ENCODE peak calls at places on chromosome X, in five cellular contexts. One of them, this sample, is unnamed.

GRCh38 chrX:102651968-102652744 is 873 bp downstream of the GPRASP1 start:
- DNase-seq in HCT116: no peak
- DNase-seq in K562: peak
- DNase-seq in H1: peak
- DNase-seq in GM12878: no peak
- DNase-seq in this sample: peak

GRCh38 chrX:99383786-99384185 is 1026.3 kb downstream of the PCDH19 start:
- DNase-seq in GM12878: no peak
- DNase-seq in K562: no peak
- DNase-seq in H1: no peak
- DNase-seq in HCT116: no peak
- DNase-seq in this sample: no peak

GRCh38 chrX:68647156-68647957 is at the start of gene STARD8:
- DNase-seq in K562: peak
- DNase-seq in GM12878: no peak
- DNase-seq in HCT116: peak
- DNase-seq in H1: peak
- DNase-seq in this sample: peak

GRCh38 chrX:29215251-29215650 is 628.0 kb downstream of the IL1RAPL1 start:
- DNase-seq in K562: no peak
- DNase-seq in HCT116: no peak
- DNase-seq in GM12878: no peak
- DNase-seq in H1: no peak
- DNase-seq in this sample: no peak

GRCh38 chrX:140733766-140734342 is 24.3 kb downstream of the LINC00632 start:
- DNase-seq in H1: no peak
- DNase-seq in GM12878: no peak
- DNase-seq in HCT116: no peak
- DNase-seq in K562: peak
- DNase-seq in this sample: no peak

GRCh38 chrX:27336466-27337091 is 126.6 kb downstream of the PPP4R3C start:
- DNase-seq in H1: peak
- DNase-seq in K562: peak
- DNase-seq in GM12878: no peak
- DNase-seq in HCT116: peak
- DNase-seq in this sample: peak

GRCh38 chrX:50903387-50904027 is 7.0 kb upstream of the BMP15 start:
- DNase-seq in K562: peak
- DNase-seq in GM12878: no peak
- DNase-seq in H1: peak
- DNase-seq in HCT116: peak
- DNase-seq in this sample: peak

GRCh38 chrX:47560831-47561652 is at the start of gene ARAF:
- DNase-seq in HCT116: peak
- DNase-seq in H1: peak
- DNase-seq in GM12878: peak
- DNase-seq in K562: peak
- DNase-seq in this sample: peak

DNA sequence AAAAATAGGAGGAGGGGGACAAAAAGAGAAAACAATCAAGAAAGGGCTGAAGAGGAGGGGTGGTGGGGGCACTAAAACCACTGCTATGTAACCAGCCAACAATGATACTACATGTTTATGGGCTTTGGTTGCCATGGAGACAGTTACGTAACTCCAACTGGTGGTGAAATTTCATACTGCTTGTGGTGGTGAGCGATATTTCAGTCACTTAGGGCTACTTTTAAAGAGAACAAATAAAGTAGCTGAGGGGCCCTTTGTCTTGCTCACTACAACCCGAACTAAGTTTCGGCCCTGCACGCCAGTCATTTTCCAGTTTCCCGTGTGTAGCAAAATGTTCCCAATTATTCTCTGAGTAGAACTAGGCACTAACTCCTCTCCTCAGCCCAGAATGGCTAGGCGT is 275.2 kb upstream of the EDA2R start:
- DNase-seq in K562: no peak
- DNase-seq in HCT116: no peak
- DNase-seq in GM12878: no peak
- DNase-seq in H1: no peak
- DNase-seq in this sample: no peak
- TF ChIP-seq ZNF274 in K562: no peak
- TF ChIP-seq ZNF274 in HCT116: no peak
- TF ChIP-seq ZNF274 in GM12878: no peak
- TF ChIP-seq ZNF274 in H1: no peak
- TF ChIP-seq ZNF274 in this sample: no peak

GRCh38 chrX:39525758-39526157 is 572.0 kb downstream of the BCOR start:
- DNase-seq in H1: no peak
- DNase-seq in GM12878: no peak
- DNase-seq in HCT116: no peak
- DNase-seq in K562: no peak
- DNase-seq in this sample: no peak
- TF ChIP-seq ZNF274 in H1: no peak
- TF ChIP-seq ZNF274 in GM12878: no peak
- TF ChIP-seq ZNF274 in HCT116: no peak
- TF ChIP-seq ZNF274 in K562: no peak
- TF ChIP-seq ZNF274 in this sample: no peak

DNA sequence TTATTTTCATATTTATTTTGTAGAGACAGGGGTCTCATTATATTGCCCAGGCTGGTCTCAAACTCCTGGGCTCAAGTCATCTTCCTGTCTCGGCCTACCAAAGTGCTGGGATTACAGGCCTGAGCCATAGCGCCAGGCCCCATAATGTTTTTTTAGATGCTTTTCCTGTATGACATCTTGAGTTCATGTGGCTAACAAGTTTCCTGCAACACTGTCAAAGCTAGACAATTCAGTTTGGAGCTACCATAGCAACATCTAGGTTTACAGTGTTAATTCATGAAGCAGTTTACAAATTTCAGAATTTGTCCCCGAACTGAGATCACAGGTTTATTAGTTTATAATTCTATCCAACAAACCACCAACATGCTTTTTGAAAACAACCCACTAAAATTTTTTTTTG is 6.4 kb upstream of the IL13RA2 start:
- DNase-seq in H1: no peak
- DNase-seq in K562: no peak
- DNase-seq in HCT116: no peak
- DNase-seq in GM12878: no peak
- DNase-seq in this sample: no peak
- TF ChIP-seq ZNF274 in H1: no peak
- TF ChIP-seq ZNF274 in K562: no peak
- TF ChIP-seq ZNF274 in HCT116: no peak
- TF ChIP-seq ZNF274 in GM12878: no peak
- TF ChIP-seq ZNF274 in this sample: no peak

GRCh38 chrX:57573754-57574153 is 18.1 kb upstream of the ZXDB start:
- DNase-seq in K562: no peak
- DNase-seq in GM12878: no peak
- DNase-seq in HCT116: no peak
- DNase-seq in H1: no peak
- DNase-seq in this sample: peak
- TF ChIP-seq ZNF274 in K562: no peak
- TF ChIP-seq ZNF274 in GM12878: no peak
- TF ChIP-seq ZNF274 in HCT116: no peak
- TF ChIP-seq ZNF274 in H1: no peak
- TF ChIP-seq ZNF274 in this sample: no peak

GRCh38 chrX:94515009-94515408 is 841.0 kb downstream of the FAM133A start:
- DNase-seq in K562: no peak
- DNase-seq in H1: no peak
- DNase-seq in GM12878: no peak
- DNase-seq in HCT116: no peak
- DNase-seq in this sample: no peak
- TF ChIP-seq ZNF274 in K562: no peak
- TF ChIP-seq ZNF274 in H1: no peak
- TF ChIP-seq ZNF274 in GM12878: no peak
- TF ChIP-seq ZNF274 in HCT116: no peak
- TF ChIP-seq ZNF274 in this sample: no peak

GRCh38 chrX:17081535-17081934 is 135.1 kb downstream of the REPS2 start:
- DNase-seq in GM12878: no peak
- DNase-seq in HCT116: no peak
- DNase-seq in K562: no peak
- DNase-seq in H1: no peak
- DNase-seq in this sample: no peak

GRCh38 chrX:17086317-17086716 is 139.9 kb downstream of the REPS2 start:
- DNase-seq in GM12878: no peak
- DNase-seq in HCT116: no peak
- DNase-seq in K562: no peak
- DNase-seq in H1: no peak
- DNase-seq in this sample: no peak

GRCh38 chrX:17078031-17078730 is 131.7 kb downstream of the REPS2 start:
- DNase-seq in H1: no peak
- DNase-seq in K562: no peak
- DNase-seq in HCT116: no peak
- DNase-seq in GM12878: no peak
- DNase-seq in this sample: no peak

GRCh38 chrX:17081969-17082368 is 135.5 kb downstream of the REPS2 start:
- DNase-seq in K562: no peak
- DNase-seq in HCT116: no peak
- DNase-seq in GM12878: no peak
- DNase-seq in H1: no peak
- DNase-seq in this sample: no peak

DNA sequence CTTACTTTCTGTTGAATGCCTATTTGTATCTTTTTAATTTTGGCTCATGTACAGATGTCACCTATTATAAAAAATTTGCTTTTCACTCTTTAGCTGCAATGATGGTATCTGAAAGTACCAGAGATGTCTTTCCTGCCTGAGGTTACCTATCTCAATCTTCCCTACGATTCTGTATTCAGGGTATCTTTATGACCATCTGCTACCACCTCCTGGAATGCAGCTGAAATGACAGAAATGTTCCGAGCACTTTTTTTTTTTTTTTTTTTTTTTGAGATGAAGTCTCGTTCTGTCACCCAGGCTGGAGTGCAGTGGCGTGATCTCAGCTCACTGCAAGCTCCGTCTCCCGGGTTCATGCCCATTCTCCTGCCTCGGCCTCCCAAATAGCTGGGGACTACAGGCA is 136.4 kb downstream of the REPS2 start:
- DNase-seq in HCT116: peak
- DNase-seq in H1: no peak
- DNase-seq in GM12878: no peak
- DNase-seq in K562: peak
- DNase-seq in this sample: no peak
- TF ChIP-seq ZNF274 in HCT116: no peak
- TF ChIP-seq ZNF274 in H1: no peak
- TF ChIP-seq ZNF274 in GM12878: no peak
- TF ChIP-seq ZNF274 in K562: no peak
- TF ChIP-seq ZNF274 in this sample: no peak

GRCh38 chrX:2385224-2385623 is 115.6 kb downstream of the DHRSX start:
- DNase-seq in H1: no peak
- DNase-seq in GM12878: no peak
- DNase-seq in HCT116: peak
- DNase-seq in K562: no peak
- DNase-seq in this sample: no peak
- TF ChIP-seq ZNF274 in H1: no peak
- TF ChIP-seq ZNF274 in GM12878: no peak
- TF ChIP-seq ZNF274 in HCT116: no peak
- TF ChIP-seq ZNF274 in K562: no peak
- TF ChIP-seq ZNF274 in this sample: no peak

DNA sequence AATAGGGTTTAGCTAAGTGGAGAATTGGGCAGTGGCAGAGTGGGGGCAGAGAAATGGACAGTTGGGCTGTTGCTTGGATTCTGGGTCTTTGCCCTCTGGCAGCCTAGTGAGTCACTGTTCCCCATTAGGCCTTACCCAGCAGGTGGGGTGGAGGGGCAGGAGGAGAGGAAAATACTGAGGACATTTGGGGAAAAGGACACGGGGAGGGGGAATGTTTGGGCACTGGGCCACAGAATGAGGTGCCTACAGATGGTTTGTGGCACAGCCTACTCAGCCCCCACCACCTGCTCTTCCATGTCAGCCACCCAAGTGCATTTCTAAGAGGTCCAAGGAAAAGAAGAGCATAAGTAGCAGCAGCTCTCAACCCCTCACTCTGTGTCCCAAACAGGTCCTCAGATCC is 13.0 kb downstream of the SLC16A2 start:
- DNase-seq in K562: no peak
- DNase-seq in H1: no peak
- DNase-seq in GM12878: no peak
- DNase-seq in HCT116: no peak
- DNase-seq in this sample: no peak
- TF ChIP-seq ZNF274 in K562: no peak
- TF ChIP-seq ZNF274 in H1: no peak
- TF ChIP-seq ZNF274 in GM12878: no peak
- TF ChIP-seq ZNF274 in HCT116: no peak
- TF ChIP-seq ZNF274 in this sample: no peak

DNA sequence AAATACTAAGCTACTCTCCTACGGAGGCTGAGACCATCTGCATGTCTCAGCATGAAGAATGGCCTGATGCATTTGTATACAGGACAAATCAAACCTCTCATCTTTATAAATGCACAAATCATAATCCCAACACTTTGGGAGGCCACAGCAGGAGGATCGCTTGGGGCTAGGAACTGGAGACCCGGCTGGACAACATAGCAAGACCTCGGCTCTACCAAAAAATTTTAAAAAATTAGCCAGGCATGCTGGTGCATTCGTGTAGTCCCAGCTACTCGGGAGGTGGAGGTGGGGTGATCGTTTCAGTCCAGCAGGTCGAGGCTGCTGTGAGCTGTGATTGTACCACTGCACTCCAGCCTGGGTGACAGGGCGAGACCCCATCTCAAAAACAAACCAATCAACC is 262.8 kb downstream of the DHRSX start:
- DNase-seq in K562: no peak
- DNase-seq in GM12878: no peak
- DNase-seq in H1: no peak
- DNase-seq in HCT116: no peak
- DNase-seq in this sample: no peak
- TF ChIP-seq ZNF274 in K562: no peak
- TF ChIP-seq ZNF274 in GM12878: no peak
- TF ChIP-seq ZNF274 in H1: no peak
- TF ChIP-seq ZNF274 in HCT116: no peak
- TF ChIP-seq ZNF274 in this sample: no peak

DNA sequence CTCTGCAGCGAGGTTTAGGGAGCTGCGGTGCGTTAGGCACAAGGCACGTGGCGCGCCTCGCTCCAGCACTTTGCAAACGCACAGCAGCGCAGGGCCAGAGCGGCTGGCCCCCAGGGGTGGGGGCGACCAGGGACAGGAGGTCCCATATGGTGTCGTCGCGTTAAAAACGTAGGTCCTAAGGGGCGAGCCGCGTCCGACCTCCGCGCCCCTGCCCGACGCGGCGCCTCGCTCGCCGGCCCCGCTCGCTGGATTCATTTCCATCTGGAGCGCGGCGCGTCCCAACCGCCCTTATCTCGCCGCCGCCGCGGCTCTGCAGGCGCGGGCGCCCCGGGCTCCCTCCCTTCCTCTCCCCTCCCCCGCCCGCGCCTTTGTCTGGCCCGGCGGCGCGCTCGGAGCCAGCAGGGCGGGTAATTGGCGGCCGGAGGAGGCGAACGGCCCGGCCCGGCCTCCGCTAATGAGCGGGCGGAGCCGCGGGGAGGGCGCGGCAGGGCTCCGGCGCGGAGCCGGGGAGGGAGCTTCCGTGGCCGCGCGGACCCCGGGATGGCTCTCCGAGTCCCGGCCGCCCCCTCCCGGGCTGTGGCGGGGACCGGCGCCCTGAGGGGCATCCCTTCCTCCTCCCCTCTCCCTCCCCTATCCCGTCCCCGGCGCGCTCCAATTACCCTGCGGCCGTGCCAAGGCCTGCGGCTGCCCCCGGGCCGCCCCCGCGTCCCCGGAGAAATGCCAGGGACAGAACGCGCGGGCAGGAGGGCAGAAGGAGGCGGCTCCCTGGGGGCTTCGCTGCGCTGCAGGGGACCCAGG is 409.0 kb downstream of the BCOR start:
- DNase-seq in GM12878: no peak
- DNase-seq in H1: peak
- DNase-seq in HCT116: no peak
- DNase-seq in K562: peak
- DNase-seq in this sample: peak
- TF ChIP-seq ZNF274 in GM12878: no peak
- TF ChIP-seq ZNF274 in H1: no peak
- TF ChIP-seq ZNF274 in HCT116: no peak
- TF ChIP-seq ZNF274 in K562: no peak
- TF ChIP-seq ZNF274 in this sample: no peak